ENCODE peak calls at places on chromosomes 12 and 14, in five cellular contexts. One of them, this sample, is unnamed.

GRCh38 chr12:79344855-79345840 is 345.6 kb downstream of the PAWR start:
- DNase-seq in mucosa of descending colon: no peak
- DNase-seq in IMR-90: peak
- DNase-seq in choroid plexus epithelial cell: peak
- DNase-seq in Caco-2: peak
- DNase-seq in this sample: peak

GRCh38 chr12:6451348-6452244 is at the start of gene TAPBPL:
- DNase-seq in Caco-2: peak
- DNase-seq in choroid plexus epithelial cell: peak
- DNase-seq in mucosa of descending colon: peak
- DNase-seq in IMR-90: peak
- DNase-seq in this sample: peak

GRCh38 chr12:51887476-51888315 is at the start of gene ANKRD33:
- DNase-seq in Caco-2: peak
- DNase-seq in mucosa of descending colon: no peak
- DNase-seq in IMR-90: no peak
- DNase-seq in choroid plexus epithelial cell: peak
- DNase-seq in this sample: no peak

GRCh38 chr14:45798659-45799058 is 545.7 kb upstream of the MIS18BP1 start:
- DNase-seq in mucosa of descending colon: no peak
- DNase-seq in IMR-90: no peak
- DNase-seq in choroid plexus epithelial cell: no peak
- DNase-seq in Caco-2: no peak
- DNase-seq in this sample: no peak

GRCh38 chr14:31243860-31244259 is 36.3 kb upstream of the HECTD1 start:
- DNase-seq in Caco-2: no peak
- DNase-seq in IMR-90: no peak
- DNase-seq in choroid plexus epithelial cell: no peak
- DNase-seq in mucosa of descending colon: peak
- DNase-seq in this sample: no peak

GRCh38 chr12:130013771-130014484 is 110.1 kb upstream of the TMEM132D start:
- DNase-seq in choroid plexus epithelial cell: peak
- DNase-seq in Caco-2: no peak
- DNase-seq in mucosa of descending colon: no peak
- DNase-seq in IMR-90: no peak
- DNase-seq in this sample: no peak

GRCh38 chr12:115257791-115258190 is 573.8 kb upstream of the TBX3 start:
- DNase-seq in Caco-2: no peak
- DNase-seq in IMR-90: peak
- DNase-seq in mucosa of descending colon: no peak
- DNase-seq in choroid plexus epithelial cell: peak
- DNase-seq in this sample: no peak

GRCh38 chr14:75249251-75249957 is 29.2 kb upstream of the FOS start:
- DNase-seq in IMR-90: no peak
- DNase-seq in choroid plexus epithelial cell: peak
- DNase-seq in Caco-2: no peak
- DNase-seq in mucosa of descending colon: no peak
- DNase-seq in this sample: no peak

GRCh38 chr14:72451081-72451972 is 442.6 kb downstream of the DPF3 start:
- DNase-seq in mucosa of descending colon: peak
- DNase-seq in choroid plexus epithelial cell: no peak
- DNase-seq in Caco-2: no peak
- DNase-seq in IMR-90: no peak
- DNase-seq in this sample: no peak

GRCh38 chr14:100297320-100298300 is 8.6 kb downstream of the SLC25A29 start:
- DNase-seq in mucosa of descending colon: peak
- DNase-seq in Caco-2: no peak
- DNase-seq in choroid plexus epithelial cell: peak
- DNase-seq in IMR-90: peak
- DNase-seq in this sample: no peak

GRCh38 chr14:75295061-75295461 is 16.4 kb downstream of the FOS start:
- DNase-seq in Caco-2: peak
- DNase-seq in IMR-90: peak
- DNase-seq in mucosa of descending colon: peak
- DNase-seq in choroid plexus epithelial cell: peak
- DNase-seq in this sample: no peak

GRCh38 chr12:52256165-52256935 is 18.1 kb upstream of the KRT86 start:
- DNase-seq in Caco-2: no peak
- DNase-seq in IMR-90: no peak
- DNase-seq in mucosa of descending colon: no peak
- DNase-seq in choroid plexus epithelial cell: no peak
- DNase-seq in this sample: no peak

GRCh38 chr12:92533280-92533890 is 169.4 kb upstream of the PLEKHG7 start:
- DNase-seq in mucosa of descending colon: no peak
- DNase-seq in IMR-90: no peak
- DNase-seq in Caco-2: no peak
- DNase-seq in choroid plexus epithelial cell: peak
- DNase-seq in this sample: no peak

GRCh38 chr12:108232565-108232964 is 103.5 kb downstream of the WSCD2 start:
- DNase-seq in Caco-2: no peak
- DNase-seq in IMR-90: no peak
- DNase-seq in choroid plexus epithelial cell: no peak
- DNase-seq in mucosa of descending colon: no peak
- DNase-seq in this sample: peak

GRCh38 chr12:121799175-121799841 is 4.5 kb upstream of the SETD1B start:
- DNase-seq in Caco-2: peak
- DNase-seq in IMR-90: peak
- DNase-seq in choroid plexus epithelial cell: peak
- DNase-seq in mucosa of descending colon: peak
- DNase-seq in this sample: peak

GRCh38 chr14:56751471-56751870 is 58.8 kb downstream of the OTX2 start:
- DNase-seq in mucosa of descending colon: no peak
- DNase-seq in choroid plexus epithelial cell: no peak
- DNase-seq in IMR-90: no peak
- DNase-seq in Caco-2: no peak
- DNase-seq in this sample: no peak

GRCh38 chr14:100419856-100420255 is 96.7 kb downstream of the SLC25A47 start:
- DNase-seq in IMR-90: no peak
- DNase-seq in mucosa of descending colon: no peak
- DNase-seq in choroid plexus epithelial cell: no peak
- DNase-seq in Caco-2: no peak
- DNase-seq in this sample: no peak

GRCh38 chr14:94305620-94306019 is 12.6 kb upstream of the SERPINA10 start:
- DNase-seq in mucosa of descending colon: no peak
- DNase-seq in IMR-90: no peak
- DNase-seq in choroid plexus epithelial cell: no peak
- DNase-seq in Caco-2: no peak
- DNase-seq in this sample: no peak

GRCh38 chr14:90419200-90419599 is 22.4 kb downstream of the CALM1 start:
- DNase-seq in mucosa of descending colon: peak
- DNase-seq in choroid plexus epithelial cell: peak
- DNase-seq in Caco-2: no peak
- DNase-seq in IMR-90: peak
- DNase-seq in this sample: no peak

GRCh38 chr12:56071648-56072047 is 8.3 kb upstream of the ERBB3 start:
- DNase-seq in mucosa of descending colon: no peak
- DNase-seq in choroid plexus epithelial cell: peak
- DNase-seq in IMR-90: peak
- DNase-seq in Caco-2: no peak
- DNase-seq in this sample: no peak

GRCh38 chr12:49200882-49201594 is 12.2 kb upstream of the TUBA1A start:
- DNase-seq in mucosa of descending colon: no peak
- DNase-seq in IMR-90: peak
- DNase-seq in choroid plexus epithelial cell: peak
- DNase-seq in Caco-2: no peak
- DNase-seq in this sample: peak

GRCh38 chr14:75429562-75429961 is 1.7 kb downstream of the JDP2 start:
- DNase-seq in mucosa of descending colon: no peak
- DNase-seq in choroid plexus epithelial cell: no peak
- DNase-seq in Caco-2: no peak
- DNase-seq in IMR-90: no peak
- DNase-seq in this sample: no peak

GRCh38 chr14:100224229-100224628 is 14.7 kb upstream of the YY1 start:
- DNase-seq in mucosa of descending colon: no peak
- DNase-seq in Caco-2: no peak
- DNase-seq in IMR-90: no peak
- DNase-seq in choroid plexus epithelial cell: no peak
- DNase-seq in this sample: no peak

GRCh38 chr12:116480210-116480818 is 78.9 kb upstream of the MAP1LC3B2 start:
- DNase-seq in mucosa of descending colon: no peak
- DNase-seq in Caco-2: no peak
- DNase-seq in choroid plexus epithelial cell: no peak
- DNase-seq in IMR-90: no peak
- DNase-seq in this sample: no peak

GRCh38 chr12:13566286-13566685 is 369.8 kb downstream of the EMP1 start:
- DNase-seq in choroid plexus epithelial cell: peak
- DNase-seq in IMR-90: no peak
- DNase-seq in mucosa of descending colon: no peak
- DNase-seq in Caco-2: no peak
- DNase-seq in this sample: no peak

GRCh38 chr12:6530576-6531260 is 3.6 kb upstream of the GAPDH start:
- DNase-seq in mucosa of descending colon: no peak
- DNase-seq in Caco-2: no peak
- DNase-seq in IMR-90: no peak
- DNase-seq in choroid plexus epithelial cell: no peak
- DNase-seq in this sample: no peak

GRCh38 chr14:64966976-64967375 is 5.2 kb downstream of the RAB15 start:
- DNase-seq in IMR-90: no peak
- DNase-seq in choroid plexus epithelial cell: no peak
- DNase-seq in Caco-2: peak
- DNase-seq in mucosa of descending colon: no peak
- DNase-seq in this sample: peak

GRCh38 chr14:96206461-96206860 is 1.8 kb downstream of the BDKRB2 start:
- DNase-seq in IMR-90: no peak
- DNase-seq in mucosa of descending colon: no peak
- DNase-seq in Caco-2: no peak
- DNase-seq in choroid plexus epithelial cell: no peak
- DNase-seq in this sample: no peak

GRCh38 chr12:26988703-26989102 is 25.5 kb downstream of the TM7SF3 start:
- DNase-seq in Caco-2: no peak
- DNase-seq in choroid plexus epithelial cell: no peak
- DNase-seq in mucosa of descending colon: no peak
- DNase-seq in IMR-90: no peak
- DNase-seq in this sample: no peak

GRCh38 chr12:64077922-64078321 is 144.2 kb downstream of the KICS2 start:
- DNase-seq in Caco-2: no peak
- DNase-seq in IMR-90: no peak
- DNase-seq in choroid plexus epithelial cell: peak
- DNase-seq in mucosa of descending colon: no peak
- DNase-seq in this sample: no peak

DNA sequence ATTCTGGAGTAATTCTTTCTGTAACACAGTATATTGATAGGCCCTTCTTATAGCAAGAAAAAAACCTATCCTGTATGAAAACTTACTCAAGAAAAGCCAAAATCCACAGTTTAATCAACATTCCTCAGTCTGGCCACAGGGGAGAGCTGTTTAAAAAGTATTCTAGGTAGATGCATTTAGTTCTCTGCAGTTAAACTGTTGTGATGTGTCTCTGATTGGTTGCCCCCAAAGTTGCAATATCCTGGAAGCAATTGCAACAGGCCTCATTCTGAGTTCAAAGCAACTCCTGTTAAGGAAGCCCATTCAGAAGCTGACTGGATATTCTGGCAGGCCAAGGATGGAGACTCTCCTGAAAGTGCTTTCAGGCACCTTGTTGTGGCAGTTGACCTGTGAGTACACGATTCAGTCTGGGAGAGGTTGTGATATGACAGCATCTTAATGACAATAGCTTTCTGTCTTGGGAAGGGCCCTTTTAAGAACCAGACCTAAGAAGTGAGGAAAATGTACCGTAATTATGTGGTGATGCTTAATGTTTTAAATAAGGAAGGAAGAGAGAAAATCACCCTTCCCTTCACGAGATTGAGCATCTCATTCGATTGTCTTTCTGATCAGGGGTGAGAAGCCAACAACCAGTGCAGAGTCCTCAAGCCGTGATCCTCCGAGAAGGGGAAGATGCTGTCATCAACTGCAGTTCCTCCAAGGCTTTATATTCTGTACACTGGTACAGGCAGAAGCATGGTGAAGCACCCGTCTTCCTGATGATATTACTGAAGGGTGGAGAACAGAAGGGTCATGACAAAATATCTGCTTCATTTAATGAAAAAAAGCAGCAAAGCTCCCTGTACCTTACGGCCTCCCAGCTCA is 420.7 kb downstream of the DAD1 start:
- DNase-seq in choroid plexus epithelial cell: peak
- DNase-seq in Caco-2: no peak
- DNase-seq in IMR-90: peak
- DNase-seq in mucosa of descending colon: no peak
- DNase-seq in this sample: no peak
- TF ChIP-seq CTCF in choroid plexus epithelial cell: peak
- TF ChIP-seq CTCF in Caco-2: peak
- TF ChIP-seq CTCF in IMR-90: peak
- TF ChIP-seq CTCF in mucosa of descending colon: no peak
- TF ChIP-seq CTCF in this sample: no peak

DNA sequence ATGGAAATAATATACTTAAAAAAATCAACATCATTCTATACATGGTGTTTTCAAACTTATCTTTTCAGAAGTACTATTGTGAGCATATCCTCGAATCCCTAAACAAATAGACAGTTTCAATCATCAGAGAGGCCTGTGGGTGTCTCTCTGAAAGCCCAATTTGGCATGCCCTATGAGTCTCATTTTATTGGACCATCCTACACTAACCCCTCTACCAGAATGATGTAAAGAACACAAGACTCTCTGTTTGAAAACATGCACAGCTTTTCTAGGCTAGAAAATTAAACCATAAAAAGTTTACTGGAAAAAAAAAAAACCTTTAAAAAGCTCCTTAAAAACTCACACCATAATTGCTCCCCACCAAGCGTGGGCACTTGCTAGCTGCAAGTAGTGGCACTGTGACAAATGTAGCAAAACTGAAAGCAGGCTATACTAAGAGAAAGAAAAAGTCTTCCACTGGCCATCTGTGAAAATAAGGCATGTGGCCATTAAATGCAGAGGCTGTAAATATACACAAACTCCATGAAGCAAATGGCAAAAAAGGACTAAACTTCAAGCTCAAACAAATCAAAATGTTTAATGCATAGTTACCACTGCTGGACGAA is 394.2 kb downstream of the SOX5 start:
- DNase-seq in Caco-2: no peak
- DNase-seq in IMR-90: no peak
- DNase-seq in mucosa of descending colon: no peak
- DNase-seq in choroid plexus epithelial cell: no peak
- DNase-seq in this sample: no peak
- H3K4me3 ChIP-seq in Caco-2: no peak
- H3K4me3 ChIP-seq in IMR-90: no peak
- H3K4me3 ChIP-seq in mucosa of descending colon: no peak
- H3K4me3 ChIP-seq in choroid plexus epithelial cell: no peak
- H3K4me3 ChIP-seq in this sample: no peak

DNA sequence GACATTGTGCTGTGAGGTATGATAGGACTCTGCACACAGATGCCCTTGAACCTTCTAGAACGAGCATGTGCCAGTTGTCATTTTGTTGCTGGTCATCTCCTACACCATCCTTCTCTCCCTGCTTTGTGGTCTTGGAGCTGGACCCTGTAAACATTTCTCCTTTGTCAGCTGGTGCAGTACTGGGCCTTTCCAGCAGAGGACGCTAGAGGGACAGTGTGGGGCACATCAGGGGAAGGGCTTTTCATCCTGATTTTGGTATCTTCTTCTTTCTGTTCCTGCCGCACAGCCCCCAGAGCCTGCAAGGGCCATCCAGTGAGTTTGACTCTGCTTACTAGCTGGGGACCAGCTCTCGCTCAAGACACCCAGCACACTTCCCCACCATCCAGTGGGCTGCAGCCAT is 484.6 kb downstream of the AACS start:
- DNase-seq in choroid plexus epithelial cell: no peak
- DNase-seq in mucosa of descending colon: no peak
- DNase-seq in IMR-90: no peak
- DNase-seq in Caco-2: no peak
- DNase-seq in this sample: no peak
- TF ChIP-seq CTCF in choroid plexus epithelial cell: peak
- TF ChIP-seq CTCF in mucosa of descending colon: no peak
- TF ChIP-seq CTCF in IMR-90: no peak
- TF ChIP-seq CTCF in Caco-2: peak
- TF ChIP-seq CTCF in this sample: peak

GRCh38 chr12:65826513-65827171 is 2.4 kb downstream of the HMGA2 start:
- DNase-seq in choroid plexus epithelial cell: no peak
- DNase-seq in IMR-90: peak
- DNase-seq in mucosa of descending colon: no peak
- DNase-seq in Caco-2: no peak
- DNase-seq in this sample: no peak
- H3K4me3 ChIP-seq in choroid plexus epithelial cell: peak
- H3K4me3 ChIP-seq in IMR-90: peak
- H3K4me3 ChIP-seq in mucosa of descending colon: peak
- H3K4me3 ChIP-seq in Caco-2: peak
- H3K4me3 ChIP-seq in this sample: no peak

This sample was measured in LNCaP clone FGC.